ENCODE peak calls at places on chromosome 22, in four cellular contexts. O is heart left ventricle, L is IMR-90, T is stomach. I is an unnamed sample.

GRCh38 chr22:31838917-31839316 is 85.1 kb downstream of the DEPDC5 start:
- DNase-seq in O (no peak), L (no peak), T (no peak), I (no peak)

GRCh38 chr22:38220653-38221386 is 19.0 kb downstream of the MAFF start:
- DNase-seq in O (no peak), L (no peak), T (no peak), I (no peak)

GRCh38 chr22:40043086-40043485 is 48.3 kb downstream of the FAM83F start:
- DNase-seq in O (peak; percentile 43), L (no peak), T (no peak), I (peak; percentile 85)

GRCh38 chr22:19889951-19890350 is 35.3 kb upstream of the GNB1L start:
- DNase-seq in O (peak; percentile 21), L (no peak), T (no peak), I (no peak)

GRCh38 chr22:39150848-39151215 is 1.6 kb downstream of the CBX7 start:
- DNase-seq in O (peak; percentile 25), L (no peak), T (no peak), I (no peak)

GRCh38 chr22:38109391-38110000 is 988 bp downstream of the BAIAP2L2 start:
- DNase-seq in O (no peak), L (no peak), T (no peak), I (no peak)

GRCh38 chr22:39433476-39434242 is 23.2 kb upstream of the MGAT3 start:
- DNase-seq in O (no peak), L (no peak), T (no peak), I (no peak)

GRCh38 chr22:29330753-29331152 is 15.3 kb upstream of the RASL10A start:
- DNase-seq in O (peak; percentile 62), L (peak; percentile 77), T (no peak), I (no peak)

GRCh38 chr22:38953577-38954413 is 3.6 kb upstream of the APOBEC3A start:
- DNase-seq in O (no peak), L (no peak), T (no peak), I (no peak)

GRCh38 chr22:27420817-27421361 is 380.7 kb downstream of the MN1 start:
- DNase-seq in O (peak; percentile 83), L (peak; percentile 95), T (peak; percentile 91), I (peak; percentile 93)

GRCh38 chr22:37626144-37626543 is 13.3 kb upstream of the SH3BP1 start:
- DNase-seq in O (peak; percentile 71), L (peak; percentile 43), T (peak; percentile 51), I (no peak)

GRCh38 chr22:45284705-45285305 is at the start of gene UPK3A:
- DNase-seq in O (peak; percentile 77), L (no peak), T (peak; percentile 91), I (no peak)

GRCh38 chr22:38406617-38407016 is 48.4 kb downstream of the KCNJ4 start:
- DNase-seq in O (no peak), L (peak; percentile 26), T (no peak), I (no peak)

GRCh38 chr22:21861290-21861848 is 6.1 kb downstream of the MAPK1 start:
- DNase-seq in O (no peak), L (no peak), T (no peak), I (no peak)

GRCh38 chr22:39177791-39178190 is 25.3 kb upstream of the CBX7 start:
- DNase-seq in O (peak; percentile 83), L (no peak), T (no peak), I (no peak)

GRCh38 chr22:38868286-38868721 is 3.7 kb downstream of the CBX6 start:
- DNase-seq in O (no peak), L (no peak), T (no peak), I (no peak)

GRCh38 chr22:39098026-39098425 is 982 bp downstream of the APOBEC3H start:
- DNase-seq in O (no peak), L (no peak), T (no peak), I (no peak)

GRCh38 chr22:31243339-31244043 is 31.4 kb downstream of the LIMK2 start:
- DNase-seq in O (no peak), L (no peak), T (no peak), I (no peak)

GRCh38 chr22:27903805-27904473 is 15.1 kb downstream of the PITPNB start:
- DNase-seq in O (no peak), L (no peak), T (no peak), I (no peak)

GRCh38 chr22:39658367-39658766 is 87.8 kb downstream of the CACNA1I start:
- DNase-seq in O (no peak), L (no peak), T (no peak), I (no peak)

GRCh38 chr22:24516301-24516737 is 21.2 kb downstream of the UPB1 start:
- DNase-seq in O (no peak), L (peak; percentile 93), T (no peak), I (no peak)

GRCh38 chr22:25105817-25106650 is 93.6 kb upstream of the CRYBB3 start:
- DNase-seq in O (no peak), L (no peak), T (no peak), I (no peak)

GRCh38 chr22:27801616-27802388 is at the start of gene MN1:
- DNase-seq in O (no peak), L (peak; percentile 35), T (peak; percentile 48), I (no peak)

GRCh38 chr22:30044369-30044768 is 35.9 kb upstream of the HORMAD2 start:
- DNase-seq in O (no peak), L (peak; percentile 93), T (peak; percentile 43), I (peak; percentile 53)

GRCh38 chr22:29650370-29650769 is 46.9 kb downstream of the NF2 start:
- DNase-seq in O (no peak), L (no peak), T (no peak), I (no peak)

GRCh38 chr22:31085493-31085824 is 4.3 kb downstream of the SMTN start:
- DNase-seq in O (peak; percentile 64), L (no peak), T (no peak), I (no peak)

GRCh38 chr22:31313366-31314147 is 21.3 kb upstream of the PIK3IP1 start:
- DNase-seq in O (peak; percentile 71), L (peak; percentile 61), T (peak; percentile 94), I (peak; percentile 94)

GRCh38 chr22:38718414-38718813 is 12.7 kb downstream of the GTPBP1 start:
- DNase-seq in O (peak; percentile 63), L (peak; percentile 81), T (peak; percentile 66), I (peak; percentile 73)

GRCh38 chr22:22168190-22168940 is 76.2 kb upstream of the VPREB1 start:
- DNase-seq in O (no peak), L (peak; percentile 61), T (no peak), I (no peak)

GRCh38 chr22:30178180-30179126 is 68.1 kb downstream of the LIF start:
- DNase-seq in O (no peak), L (no peak), T (no peak), I (no peak)

GRCh38 chr22:23232094-23232905 is 52.0 kb downstream of the BCR start:
- DNase-seq in O (no peak), L (no peak), T (no peak), I (no peak)
- H3K4me1 ChIP-seq in O (peaks cover 16% of the 10 kb centered on the region), L (peaks cover 11% of the 10 kb centered on the region), T (peaks cover 15% of the 10 kb centered on the region), I (peaks cover 8% of the 10 kb centered on the region)

GRCh38 chr22:23279781-23280180 is 99.5 kb downstream of the BCR start:
- DNase-seq in O (no peak), L (peak; percentile 28), T (no peak), I (no peak)

GRCh38 chr22:23277583-23278295 is 97.4 kb downstream of the BCR start:
- DNase-seq in O (no peak), L (no peak), T (no peak), I (no peak)

GRCh38 chr22:23281053-23281405 is 100.7 kb downstream of the BCR start:
- DNase-seq in O (no peak), L (no peak), T (no peak), I (no peak)

GRCh38 chr22:23280356-23281052 is 100.2 kb downstream of the BCR start:
- DNase-seq in O (no peak), L (no peak), T (no peak), I (no peak)

GRCh38 chr22:23278883-23279675 is 98.8 kb downstream of the BCR start:
- DNase-seq in O (peak; percentile 80), L (no peak), T (peak; percentile 92), I (peak; percentile 96)
- H3K27ac ChIP-seq in O (peak overlapping the region; percentile 60), L (no peak overlapping the region), T (peak overlapping the region; percentile 85), I (peak overlapping the region; percentile 97)

DNA sequence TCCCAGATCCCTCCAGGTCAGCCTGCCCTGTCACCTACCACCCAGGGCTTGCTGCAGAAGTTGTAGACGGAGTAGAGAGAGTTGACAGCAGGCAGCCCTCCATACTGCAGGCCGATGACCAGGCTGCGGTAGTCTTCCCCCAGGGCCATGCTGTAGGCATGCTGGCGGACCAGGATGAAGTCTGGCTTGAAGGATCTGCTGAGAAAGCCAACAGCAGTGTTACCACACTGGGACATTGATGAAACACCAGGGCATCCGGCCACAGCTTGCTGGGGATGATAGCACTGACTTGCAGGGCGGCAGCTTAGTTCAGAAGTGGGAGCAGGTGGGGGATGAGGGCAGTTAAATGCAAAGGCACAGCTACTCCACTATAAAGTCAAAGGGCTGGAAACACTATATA is 67.4 kb downstream of the TIMP3 start:
- DNase-seq in O (no peak), L (no peak), T (no peak), I (no peak)
- TF ChIP-seq POLR2A in O (no peak), L (no peak), T (no peak), I (no peak)

GRCh38 chr22:49963647-49964026 is 3.1 kb downstream of the PIM3 start:
- DNase-seq in O (peak; percentile 28), L (no peak), T (peak; percentile 75), I (peak; percentile 53)

GRCh38 chr22:49965291-49966040 is 4.9 kb downstream of the PIM3 start:
- DNase-seq in O (no peak), L (no peak), T (peak; percentile 31), I (peak; percentile 49)

GRCh38 chr22:49964493-49965290 is 4.1 kb downstream of the PIM3 start:
- DNase-seq in O (peak; percentile 29), L (no peak), T (peak; percentile 28), I (peak; percentile 51)

GRCh38 chr22:49962751-49963646 is 2.4 kb downstream of the PIM3 start:
- DNase-seq in O (peak; percentile 48), L (no peak), T (peak; percentile 30), I (peak; percentile 50)

GRCh38 chr22:49964136-49964492 is 3.5 kb downstream of the PIM3 start:
- DNase-seq in O (peak; percentile 28), L (no peak), T (peak; percentile 26), I (peak; percentile 46)
- H3K4me1 ChIP-seq in O (peaks cover 61% of the 10 kb centered on the region), L (peaks cover 40% of the 10 kb centered on the region), T (peaks cover 69% of the 10 kb centered on the region), I (peaks cover 45% of the 10 kb centered on the region)

GRCh38 chr22:43829448-43829821 is 17.3 kb upstream of the EFCAB6 start:
- DNase-seq in O (peak; percentile 48), L (peak; percentile 71), T (no peak), I (no peak)
- H3K27ac ChIP-seq in O (peak overlapping the region; percentile 88), L (peak overlapping the region; percentile 57), T (no peak overlapping the region), I (peak overlapping the region; percentile 19)

GRCh38 chr22:41523464-41524221 is 20.6 kb downstream of the POLR3H start:
- DNase-seq in O (peak; percentile 45), L (peak; percentile 89), T (peak; percentile 36), I (no peak)
- TF ChIP-seq POLR2A in O (no peak), L (no peak), T (no peak), I (no peak)

DNA sequence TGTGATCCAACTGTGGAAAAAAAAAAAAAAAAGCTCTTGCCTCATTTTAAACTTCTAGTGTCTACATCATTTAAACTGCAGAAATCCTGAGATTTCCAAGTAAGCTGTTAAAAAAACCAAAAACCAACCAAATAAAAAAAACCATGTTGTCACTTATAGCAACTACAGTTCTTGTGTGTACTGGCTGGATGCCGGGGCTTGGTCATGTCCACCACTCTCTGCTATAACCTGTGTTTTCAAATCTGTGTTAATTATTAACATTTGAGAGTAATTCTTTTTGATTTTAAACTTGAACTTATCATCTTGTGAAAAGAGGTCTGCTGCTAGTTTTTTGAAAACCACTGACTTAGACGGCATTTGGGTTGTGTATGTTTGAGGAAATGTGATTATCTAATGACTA is 32.2 kb upstream of the BID start:
- DNase-seq in O (no peak), L (no peak), T (peak; percentile 62), I (no peak)
- H3K4me1 ChIP-seq in O (peaks cover 10% of the 10 kb centered on the region), L (peaks cover 9% of the 10 kb centered on the region), T (peaks cover 4% of the 10 kb centered on the region), I (no peaks in the 10 kb centered on the region)

GRCh38 chr22:49015993-49016908 is 811.4 kb downstream of the BRD1 start:
- DNase-seq in O (peak; percentile 63), L (no peak), T (peak; percentile 22), I (peak; percentile 55)
- H3K27ac ChIP-seq in O (peak overlapping the region; percentile 54), L (no peak overlapping the region), T (no peak overlapping the region), I (no peak overlapping the region)

I was measured in breast epithelium.